ENCODE peak calls at places on chromosomes 16 and 17, in seven cellular contexts. F is SK-N-SH, G is HCT116, I is HepG2, O is H1, V is GM12878, E is NT2/D1. M is an unnamed sample.

GRCh38 chr17:59004338-59005111 is 102.2 kb downstream of the TRIM37 start:
- DNase-seq in F (peak), G (peak), I (peak), O (peak), V (peak), E (peak), M (peak)

GRCh38 chr16:3188925-3189825 is 1.2 kb downstream of the OR1F1 start:
- DNase-seq in F (peak), G (no peak), I (peak), O (no peak), V (no peak), E (no peak), M (peak)

GRCh38 chr17:80596760-80597608 is 52.3 kb downstream of the RPTOR start:
- DNase-seq in F (no peak), G (no peak), I (no peak), O (no peak), V (no peak), E (no peak), M (no peak)

GRCh38 chr17:54887787-54888186 is 12.9 kb upstream of the TOM1L1 start:
- DNase-seq in F (no peak), G (no peak), I (no peak), O (no peak), V (no peak), E (no peak), M (no peak)

GRCh38 chr16:68081796-68082567 is 3.2 kb upstream of the NFATC3 start:
- DNase-seq in F (no peak), G (no peak), I (no peak), O (no peak), V (no peak), E (no peak), M (no peak)

GRCh38 chr16:85667261-85667660 is 21.5 kb downstream of the GINS2 start:
- DNase-seq in F (no peak), G (no peak), I (no peak), O (no peak), V (no peak), E (no peak), M (no peak)

GRCh38 chr17:35372846-35373531 is 432 bp downstream of the SLFN11 start:
- DNase-seq in F (peak), G (no peak), I (no peak), O (no peak), V (no peak), E (no peak), M (no peak)

GRCh38 chr17:7841309-7841621 is 7.2 kb downstream of the KDM6B start:
- DNase-seq in F (no peak), G (no peak), I (no peak), O (no peak), V (no peak), E (no peak), M (no peak)

GRCh38 chr16:59487067-59487466 is 753.0 kb upstream of the GOT2 start:
- DNase-seq in F (no peak), G (no peak), I (no peak), O (no peak), V (no peak), E (no peak), M (no peak)

GRCh38 chr17:11885051-11885450 is 112.2 kb downstream of the ZNF18 start:
- DNase-seq in F (no peak), G (no peak), I (no peak), O (no peak), V (no peak), E (no peak), M (no peak)

GRCh38 chr16:81137012-81137335 is 40.8 kb upstream of the GCSH start:
- DNase-seq in F (no peak), G (no peak), I (no peak), O (no peak), V (no peak), E (no peak), M (no peak)

GRCh38 chr16:48450367-48450766 is 65.2 kb upstream of the SIAH1 start:
- DNase-seq in F (no peak), G (no peak), I (no peak), O (no peak), V (no peak), E (no peak), M (no peak)

GRCh38 chr16:68756250-68757051 is 19.4 kb downstream of the CDH1 start:
- DNase-seq in F (no peak), G (peak), I (no peak), O (no peak), V (peak), E (no peak), M (no peak)

GRCh38 chr17:44782349-44782850 is 23.6 kb downstream of the ADAM11 start:
- DNase-seq in F (no peak), G (no peak), I (no peak), O (no peak), V (no peak), E (no peak), M (no peak)

GRCh38 chr16:78874241-78874983 is 726.1 kb downstream of the MAF start:
- DNase-seq in F (no peak), G (no peak), I (no peak), O (no peak), V (no peak), E (no peak), M (no peak)

GRCh38 chr17:9200699-9201359 is 179.5 kb downstream of the NTN1 start:
- DNase-seq in F (no peak), G (no peak), I (no peak), O (no peak), V (peak), E (no peak), M (no peak)

GRCh38 chr16:57480127-57480753 is 6.1 kb downstream of the DOK4 start:
- DNase-seq in F (peak), G (no peak), I (peak), O (no peak), V (no peak), E (no peak), M (peak)

GRCh38 chr17:55444471-55445441 is 23.1 kb upstream of the MMD start:
- DNase-seq in F (no peak), G (no peak), I (peak), O (no peak), V (no peak), E (no peak), M (no peak)

GRCh38 chr16:50724237-50724747 is 17.6 kb upstream of the CYLD start:
- DNase-seq in F (no peak), G (no peak), I (no peak), O (no peak), V (no peak), E (no peak), M (no peak)

GRCh38 chr17:62720126-62720850 is 87.8 kb downstream of the MARCHF10 start:
- DNase-seq in F (no peak), G (no peak), I (peak), O (no peak), V (peak), E (no peak), M (peak)

GRCh38 chr16:81646561-81646960 is 132.5 kb upstream of the PLCG2 start:
- DNase-seq in F (no peak), G (no peak), I (no peak), O (no peak), V (no peak), E (no peak), M (no peak)

GRCh38 chr17:69710926-69711325 is 296.4 kb downstream of the MAP2K6 start:
- DNase-seq in F (no peak), G (no peak), I (no peak), O (no peak), V (no peak), E (no peak), M (no peak)

GRCh38 chr16:75234856-75235696 is 16.3 kb downstream of the CTRB1 start:
- DNase-seq in F (no peak), G (no peak), I (no peak), O (no peak), V (no peak), E (no peak), M (no peak)

GRCh38 chr17:78789663-78790181 is 7.6 kb upstream of the CYTH1 start:
- DNase-seq in F (peak), G (no peak), I (no peak), O (no peak), V (no peak), E (no peak), M (no peak)

GRCh38 chr16:58024673-58025350 is 742 bp upstream of the MMP15 start:
- DNase-seq in F (peak), G (peak), I (peak), O (no peak), V (no peak), E (no peak), M (peak)

GRCh38 chr17:80033840-80034239 is 1.8 kb downstream of the TBC1D16 start:
- DNase-seq in F (no peak), G (no peak), I (no peak), O (no peak), V (no peak), E (no peak), M (no peak)

GRCh38 chr16:89072216-89073130 is 21.2 kb upstream of the ACSF3 start:
- DNase-seq in F (peak), G (no peak), I (no peak), O (no peak), V (no peak), E (no peak), M (no peak)

GRCh38 chr17:75249564-75249963 is 11.8 kb downstream of the GGA3 start:
- DNase-seq in F (no peak), G (no peak), I (no peak), O (no peak), V (no peak), E (no peak), M (no peak)

GRCh38 chr17:49646391-49647255 is 31.3 kb downstream of the SPOP start:
- DNase-seq in F (no peak), G (peak), I (peak), O (no peak), V (peak), E (no peak), M (no peak)

GRCh38 chr17:67528751-67529436 is 151.8 kb downstream of the PITPNC1 start:
- DNase-seq in F (peak), G (peak), I (peak), O (no peak), V (no peak), E (no peak), M (no peak)

GRCh38 chr16:84117482-84117843 is 721 bp upstream of the MBTPS1 start:
- DNase-seq in F (peak), G (no peak), I (no peak), O (no peak), V (no peak), E (no peak), M (no peak)

GRCh38 chr17:10316986-10317834 is 55.6 kb downstream of the MYH13 start:
- DNase-seq in F (peak), G (peak), I (peak), O (no peak), V (no peak), E (peak), M (peak)

GRCh38 chr16:47084198-47084597 is 59.5 kb downstream of the NETO2 start:
- DNase-seq in F (no peak), G (no peak), I (no peak), O (no peak), V (no peak), E (no peak), M (no peak)

GRCh38 chr17:62876664-62877411 is 68.7 kb upstream of the MARCHF10 start:
- DNase-seq in F (no peak), G (no peak), I (no peak), O (no peak), V (no peak), E (no peak), M (no peak)

GRCh38 chr16:25110392-25110947 is 1.1 kb upstream of the LCMT1 start:
- DNase-seq in F (no peak), G (no peak), I (no peak), O (no peak), V (no peak), E (no peak), M (no peak)

GRCh38 chr17:77036841-77037381 is 103.9 kb upstream of the SEC14L1 start:
- DNase-seq in F (peak), G (no peak), I (no peak), O (no peak), V (no peak), E (no peak), M (peak)

GRCh38 chr16:8878523-8878911 is 3.6 kb upstream of the LITAFD start:
- DNase-seq in F (no peak), G (no peak), I (no peak), O (no peak), V (no peak), E (no peak), M (no peak)

GRCh38 chr16:55834044-55834443 is 1.1 kb upstream of the CES1 start:
- DNase-seq in F (no peak), G (no peak), I (no peak), O (no peak), V (peak), E (no peak), M (no peak)

GRCh38 chr16:86809458-86809955 is 231.2 kb downstream of the FOXL1 start:
- DNase-seq in F (no peak), G (no peak), I (no peak), O (no peak), V (no peak), E (no peak), M (no peak)

GRCh38 chr17:958712-959451 is 20.7 kb downstream of the NXN start:
- DNase-seq in F (no peak), G (no peak), I (no peak), O (no peak), V (no peak), E (no peak), M (no peak)

GRCh38 chr17:957856-958421 is 21.6 kb downstream of the NXN start:
- DNase-seq in F (no peak), G (no peak), I (no peak), O (no peak), V (no peak), E (no peak), M (no peak)

GRCh38 chr17:954431-955164 is 25.0 kb downstream of the NXN start:
- DNase-seq in F (no peak), G (no peak), I (peak), O (no peak), V (no peak), E (no peak), M (no peak)

GRCh38 chr17:953767-954166 is 25.8 kb downstream of the NXN start:
- DNase-seq in F (no peak), G (no peak), I (no peak), O (no peak), V (no peak), E (no peak), M (no peak)

GRCh38 chr17:956905-957304 is 22.7 kb downstream of the NXN start:
- DNase-seq in F (peak), G (no peak), I (no peak), O (no peak), V (no peak), E (no peak), M (no peak)
- TF ChIP-seq YY1 in F (no peak), G (no peak), I (no peak), O (no peak), V (no peak), E (no peak), M (no peak)

GRCh38 chr17:28985950-28986713 is 19.7 kb downstream of the SEZ6 start:
- DNase-seq in F (no peak), G (no peak), I (no peak), O (peak), V (no peak), E (peak), M (no peak)
- TF ChIP-seq YY1 in F (no peak), G (no peak), I (no peak), O (no peak), V (no peak), E (no peak), M (no peak)

GRCh38 chr16:2149630-2150417 is 1.4 kb downstream of the RAB26 start:
- DNase-seq in F (no peak), G (no peak), I (peak), O (no peak), V (no peak), E (no peak), M (peak)
- TF ChIP-seq YY1 in F (no peak), G (no peak), I (no peak), O (no peak), V (no peak), E (no peak), M (no peak)

GRCh38 chr17:3852561-3852960 is 6.5 kb upstream of the NCBP3 start:
- DNase-seq in F (no peak), G (no peak), I (no peak), O (no peak), V (no peak), E (no peak), M (no peak)
- TF ChIP-seq YY1 in F (no peak), G (no peak), I (no peak), O (no peak), V (no peak), E (no peak), M (no peak)

DNA sequence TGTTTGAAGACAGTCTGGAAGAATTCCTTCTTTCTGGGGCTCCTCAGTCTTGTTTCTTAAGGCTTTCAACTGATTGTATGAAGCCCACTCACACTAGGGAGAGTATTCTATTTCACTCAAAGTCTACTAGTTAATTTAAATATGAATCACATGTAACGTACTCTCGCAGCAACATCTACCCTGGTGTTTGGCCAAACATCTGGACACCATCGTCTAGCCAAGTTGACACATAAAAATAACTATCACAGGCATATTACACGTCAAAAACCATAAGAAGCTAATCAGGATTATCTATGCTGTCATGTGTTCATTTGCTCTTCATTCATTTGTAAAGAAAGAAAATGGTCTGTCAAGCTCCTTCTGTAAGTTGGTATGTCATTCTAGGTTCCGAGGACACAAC is 787.4 kb downstream of the KCNJ2 start:
- DNase-seq in F (no peak), G (no peak), I (no peak), O (no peak), V (no peak), E (no peak), M (no peak)
- TF ChIP-seq YY1 in F (no peak), G (no peak), I (no peak), O (no peak), V (no peak), E (no peak), M (no peak)